ENCODE peak calls at places on chromosomes 7 and 10, in eight cellular contexts. Z is pancreas; T is MG63; A is left colon; F is psoas muscle; J is CD8-positive, alpha-beta T cell; Q is Ammon's horn; G is CD8-positive, alpha-beta memory T cell. C is an unnamed sample.

GRCh38 chr7:15652776-15653290 is 33.6 kb downstream of the MEOX2 start:
- DNase-seq in J (no peak), A (no peak), T (no peak), Q (no peak), F (no peak), Z (no peak), G (no peak), C (no peak)

GRCh38 chr10:133008196-133008595 is 65.8 kb upstream of the CFAP46 start:
- DNase-seq in A (no peak), Q (no peak), F (no peak), G (no peak), Z (no peak), J (no peak), T (no peak), C (no peak)

GRCh38 chr10:82796510-82796909 is 921.5 kb downstream of the NRG3 start:
- DNase-seq in A (no peak), Z (no peak), J (no peak), Q (no peak), T (no peak), G (no peak), F (no peak), C (no peak)

GRCh38 chr10:89389254-89389653 is 3.2 kb upstream of the IFIT1 start:
- DNase-seq in A (no peak), Q (peak), T (no peak), J (no peak), Z (no peak), G (no peak), F (no peak), C (no peak)

GRCh38 chr7:34558026-34558425 is 100.0 kb upstream of the NPSR1 start:
- DNase-seq in T (no peak), J (no peak), Z (no peak), Q (no peak), A (no peak), F (no peak), G (no peak), C (no peak)

GRCh38 chr7:47266799-47267198 is 315.1 kb downstream of the TNS3 start:
- DNase-seq in T (no peak), A (peak), J (no peak), F (no peak), Q (no peak), Z (peak), G (no peak), C (no peak)

GRCh38 chr7:97499204-97499603 is 232.7 kb upstream of the TAC1 start:
- DNase-seq in Z (no peak), Q (peak), A (peak), J (no peak), T (peak), F (no peak), G (no peak), C (peak)

GRCh38 chr7:42091461-42092229 is 145.4 kb downstream of the GLI3 start:
- DNase-seq in G (no peak), A (no peak), F (no peak), T (no peak), Q (no peak), J (no peak), Z (no peak), C (peak)

GRCh38 chr7:7944619-7945282 is 23.8 kb upstream of the GLCCI1 start:
- DNase-seq in Q (peak), G (peak), T (no peak), F (peak), J (peak), Z (no peak), A (peak), C (no peak)

C was measured in Daoy.